ENCODE peak calls at places on chromosome 5, in seven cellular contexts. I is heart right ventricle; P is fibroblast of lung; X is uterus; T is activated CD4-positive, CD25-positive, alpha-beta regulatory T cell; U is osteoblast; Y is AG04450. H is an unnamed sample.

GRCh38 chr5:470961-471749 is 28.2 kb downstream of the EXOC3 start:
- DNase-seq in I (peak), P (no peak), X (no peak), T (no peak), U (peak), Y (no peak), H (peak)

GRCh38 chr5:41754857-41755256 is 115.4 kb downstream of the OXCT1 start:
- DNase-seq in I (no peak), P (peak), X (no peak), T (no peak), U (no peak), Y (no peak), H (no peak)

GRCh38 chr5:55600536-55601208 is 65.9 kb upstream of the PLPP1 start:
- DNase-seq in I (no peak), P (peak), X (peak), T (no peak), U (peak), Y (no peak), H (no peak)

GRCh38 chr5:150105898-150106615 is 19.7 kb upstream of the CSF1R start:
- DNase-seq in I (no peak), P (no peak), X (no peak), T (no peak), U (peak), Y (no peak), H (no peak)

GRCh38 chr5:24444439-24444838 is 200.3 kb downstream of the CDH10 start:
- DNase-seq in I (no peak), P (no peak), X (no peak), T (no peak), U (no peak), Y (no peak), H (no peak)

GRCh38 chr5:80369521-80369920 is 38.3 kb upstream of the ZFYVE16 start:
- DNase-seq in I (no peak), P (no peak), X (no peak), T (no peak), U (no peak), Y (no peak), H (no peak)

GRCh38 chr5:176659440-176659839 is 12.2 kb downstream of the TSPAN17 start:
- DNase-seq in I (no peak), P (no peak), X (no peak), T (no peak), U (no peak), Y (no peak), H (no peak)

GRCh38 chr5:36301858-36302603 is at the start of gene RANBP3L:
- DNase-seq in I (no peak), P (peak), X (no peak), T (no peak), U (no peak), Y (no peak), H (no peak)

GRCh38 chr5:148687427-148687826 is 33.1 kb upstream of the HTR4 start:
- DNase-seq in I (no peak), P (peak), X (no peak), T (no peak), U (no peak), Y (no peak), H (peak)

GRCh38 chr5:95426227-95426626 is 35.1 kb downstream of the FAM81B start:
- DNase-seq in I (no peak), P (no peak), X (no peak), T (no peak), U (no peak), Y (no peak), H (no peak)

GRCh38 chr5:42919600-42919999 is 107.9 kb upstream of the SELENOP start:
- DNase-seq in I (no peak), P (no peak), X (no peak), T (no peak), U (peak), Y (no peak), H (no peak)

GRCh38 chr5:94081088-94081487 is 339.7 kb upstream of the POU5F2 start:
- DNase-seq in I (no peak), P (no peak), X (no peak), T (no peak), U (no peak), Y (no peak), H (no peak)

GRCh38 chr5:10839916-10840599 is 79.0 kb upstream of the DAP start:
- DNase-seq in I (no peak), P (no peak), X (no peak), T (no peak), U (no peak), Y (no peak), H (no peak)

GRCh38 chr5:1881273-1881586 is 1.5 kb downstream of the IRX4 start:
- DNase-seq in I (no peak), P (no peak), X (no peak), T (no peak), U (peak), Y (no peak), H (peak)

GRCh38 chr5:39191216-39191615 is 28.1 kb downstream of the FYB1 start:
- DNase-seq in I (no peak), P (no peak), X (no peak), T (no peak), U (no peak), Y (no peak), H (no peak)

GRCh38 chr5:37111426-37112382 is 137.5 kb downstream of the CPLANE1 start:
- DNase-seq in I (no peak), P (no peak), X (no peak), T (no peak), U (no peak), Y (no peak), H (no peak)

GRCh38 chr5:43305948-43306563 is 7.2 kb downstream of the HMGCS1 start:
- DNase-seq in I (no peak), P (peak), X (no peak), T (no peak), U (peak), Y (peak), H (no peak)

GRCh38 chr5:111113678-111114077 is 21.5 kb downstream of the WDR36 start:
- DNase-seq in I (no peak), P (no peak), X (no peak), T (no peak), U (no peak), Y (no peak), H (no peak)

GRCh38 chr5:91206734-91207133 is 176.4 kb downstream of the ARRDC3 start:
- DNase-seq in I (no peak), P (peak), X (no peak), T (no peak), U (no peak), Y (no peak), H (no peak)

GRCh38 chr5:89929834-89930233 is 479.7 kb downstream of the CETN3 start:
- DNase-seq in I (no peak), P (no peak), X (no peak), T (no peak), U (no peak), Y (no peak), H (no peak)

GRCh38 chr5:58985759-58986158 is 402.9 kb downstream of the RAB3C start:
- DNase-seq in I (no peak), P (no peak), X (no peak), T (no peak), U (no peak), Y (no peak), H (no peak)

GRCh38 chr5:123803359-123803758 is 291.4 kb downstream of the CSNK1G3 start:
- DNase-seq in I (no peak), P (no peak), X (no peak), T (no peak), U (no peak), Y (no peak), H (no peak)

GRCh38 chr5:179269781-179270543 is 75.3 kb downstream of the ADAMTS2 start:
- DNase-seq in I (no peak), P (no peak), X (peak), T (no peak), U (peak), Y (no peak), H (no peak)

GRCh38 chr5:96794757-96795156 is 13.0 kb downstream of the ERAP1 start:
- DNase-seq in I (no peak), P (no peak), X (no peak), T (no peak), U (no peak), Y (no peak), H (no peak)

GRCh38 chr5:173051746-173052145 is 4.4 kb upstream of the CREBRF start:
- DNase-seq in I (no peak), P (peak), X (no peak), T (no peak), U (peak), Y (no peak), H (no peak)